ENCODE peak calls at places on chromosomes 12 and 14, in nine cellular contexts. X, W, M, G, F, Y, A, H and P are unnamed samples.

GRCh38 chr12:112368856-112369255 is 13.4 kb downstream of the HECTD4 start:
- DNase-seq in W (no peak), G (no peak), F (no peak), M (no peak), X (no peak), A (no peak), H (no peak), Y (no peak), P (no peak)

GRCh38 chr12:12883369-12884001 is 7.9 kb upstream of the GPRC5A start:
- DNase-seq in W (peak), H (no peak), X (no peak), G (peak), Y (peak), A (no peak), F (no peak), M (no peak), P (no peak)

GRCh38 chr12:58804749-58805148 is 115.6 kb downstream of the LRIG3 start:
- DNase-seq in F (peak), W (no peak), M (no peak), Y (peak), H (no peak), X (no peak), G (no peak), A (no peak), P (no peak)

GRCh38 chr14:99202516-99202915 is 69.5 kb downstream of the BCL11B start:
- DNase-seq in G (no peak), Y (no peak), H (no peak), X (no peak), A (peak), W (no peak), F (no peak), M (no peak), P (no peak)

GRCh38 chr12:132413931-132414588 is 75.9 kb upstream of the FBRSL1 start:
- DNase-seq in X (no peak), M (no peak), F (peak), A (no peak), W (no peak), G (no peak), H (no peak), Y (no peak), P (no peak)

GRCh38 chr14:56318393-56319115 is 200.3 kb downstream of the PELI2 start:
- DNase-seq in F (no peak), G (no peak), Y (no peak), M (no peak), A (no peak), H (no peak), X (no peak), W (no peak), P (no peak)

GRCh38 chr12:70106347-70106746 is 136.9 kb upstream of the CNOT2 start:
- DNase-seq in W (no peak), Y (no peak), F (no peak), H (no peak), G (no peak), M (no peak), X (no peak), A (no peak), P (no peak)

GRCh38 chr12:52256165-52256935 is 18.1 kb upstream of the KRT86 start:
- DNase-seq in F (no peak), W (no peak), A (no peak), M (no peak), H (no peak), X (no peak), G (no peak), Y (no peak), P (no peak)